ENCODE peak calls at places on chromosome 2, in eight cellular contexts. I is aorta; A is neural progenitor cell; T is breast epithelium; J is heart right ventricle; Y is CD8-positive, alpha-beta T cell; G is uterus; W is AG04450. F is an unnamed sample.
A peak's percentile ranks its signal among the peaks of the same experiment; 100 is the strongest.

GRCh38 chr2:47033102-47033880 is 117.7 kb upstream of the MCFD2 start:
- DNase-seq in I (peak; percentile 73), A (peak; percentile 25), T (no peak), J (no peak), Y (no peak), G (no peak), W (no peak), F (no peak)

GRCh38 chr2:74441690-74442482 is at the start of gene RTKN:
- DNase-seq in I (peak; percentile 81), A (peak; percentile 84), T (peak; percentile 79), J (peak; percentile 42), Y (peak; percentile 28), G (no peak), W (no peak), F (no peak)

GRCh38 chr2:188976545-188977268 is 2.5 kb downstream of the COL3A1 start:
- DNase-seq in I (no peak), A (no peak), T (no peak), J (no peak), Y (no peak), G (no peak), W (no peak), F (no peak)

GRCh38 chr2:88866756-88867155 is 175.3 kb downstream of the RPIA start:
- DNase-seq in I (no peak), A (no peak), T (no peak), J (no peak), Y (no peak), G (no peak), W (no peak), F (no peak)

GRCh38 chr2:57656198-57656597 is 390.4 kb upstream of the VRK2 start:
- DNase-seq in I (no peak), A (no peak), T (no peak), J (no peak), Y (no peak), G (no peak), W (no peak), F (no peak)

GRCh38 chr2:113251118-113251517 is 27.6 kb downstream of the PAX8 start:
- DNase-seq in I (no peak), A (no peak), T (no peak), J (no peak), Y (peak; percentile 51), G (no peak), W (no peak), F (no peak)

GRCh38 chr2:37271376-37272067 is 40.1 kb downstream of the NDUFAF7 start:
- DNase-seq in I (no peak), A (no peak), T (no peak), J (no peak), Y (no peak), G (no peak), W (no peak), F (no peak)

GRCh38 chr2:225025917-225026571 is 16.2 kb downstream of the DOCK10 start:
- DNase-seq in I (no peak), A (no peak), T (no peak), J (no peak), Y (peak; percentile 39), G (no peak), W (no peak), F (no peak)

GRCh38 chr2:229176136-229176535 is 95.0 kb downstream of the PID1 start:
- DNase-seq in I (no peak), A (no peak), T (no peak), J (no peak), Y (no peak), G (no peak), W (no peak), F (no peak)

GRCh38 chr2:224584768-224585204 is 377 bp downstream of the CUL3 start:
- DNase-seq in I (peak; percentile 84), A (peak; percentile 70), T (peak; percentile 34), J (peak; percentile 55), Y (peak; percentile 70), G (peak; percentile 55), W (no peak), F (peak; percentile 42)

GRCh38 chr2:141068053-141068682 is 1062.6 kb downstream of the LRP1B start:
- DNase-seq in I (no peak), A (peak; percentile 43), T (no peak), J (no peak), Y (no peak), G (no peak), W (no peak), F (no peak)

GRCh38 chr2:25347205-25347815 is 5.6 kb upstream of the DNMT3A start:
- DNase-seq in I (no peak), A (peak; percentile 0), T (no peak), J (no peak), Y (no peak), G (no peak), W (no peak), F (no peak)

GRCh38 chr2:157747695-157748370 is 119.2 kb upstream of the ACVR1C start:
- DNase-seq in I (no peak), A (peak; percentile 25), T (no peak), J (no peak), Y (no peak), G (no peak), W (peak; percentile 55), F (no peak)

GRCh38 chr2:242060212-242060835 is 190.8 kb downstream of the RTP5 start:
- DNase-seq in I (no peak), A (no peak), T (no peak), J (no peak), Y (no peak), G (no peak), W (peak; percentile 21), F (no peak)

GRCh38 chr2:186695081-186695756 is 1.4 kb downstream of the FAM171B start:
- DNase-seq in I (no peak), A (no peak), T (no peak), J (no peak), Y (no peak), G (no peak), W (peak; percentile 32), F (no peak)

GRCh38 chr2:48114256-48114655 is 208.0 kb upstream of the FBXO11 start:
- DNase-seq in I (no peak), A (no peak), T (no peak), J (no peak), Y (peak; percentile 58), G (no peak), W (no peak), F (no peak)

GRCh38 chr2:162091325-162092007 is 17.5 kb upstream of the DPP4 start:
- DNase-seq in I (no peak), A (no peak), T (no peak), J (no peak), Y (no peak), G (no peak), W (no peak), F (no peak)

GRCh38 chr2:216344206-216344957 is 27.9 kb downstream of the MARCHF4 start:
- DNase-seq in I (no peak), A (no peak), T (no peak), J (no peak), Y (no peak), G (no peak), W (no peak), F (no peak)

GRCh38 chr2:67462741-67463496 is 65.8 kb downstream of the ETAA1 start:
- DNase-seq in I (no peak), A (no peak), T (no peak), J (no peak), Y (no peak), G (no peak), W (no peak), F (no peak)

GRCh38 chr2:156021326-156022040 is 311.0 kb downstream of the NR4A2 start:
- DNase-seq in I (no peak), A (peak; percentile 14), T (no peak), J (no peak), Y (no peak), G (no peak), W (no peak), F (no peak)

GRCh38 chr2:152715854-152716428 is 1.3 kb downstream of the PRPF40A start:
- DNase-seq in I (no peak), A (peak; percentile 73), T (no peak), J (no peak), Y (peak; percentile 25), G (no peak), W (no peak), F (no peak)

GRCh38 chr2:152706477-152707020 is 10.7 kb downstream of the PRPF40A start:
- DNase-seq in I (no peak), A (no peak), T (no peak), J (no peak), Y (no peak), G (no peak), W (no peak), F (no peak)

GRCh38 chr2:152715112-152715511 is 2.1 kb downstream of the PRPF40A start:
- DNase-seq in I (no peak), A (no peak), T (no peak), J (no peak), Y (no peak), G (no peak), W (no peak), F (no peak)

DNA sequence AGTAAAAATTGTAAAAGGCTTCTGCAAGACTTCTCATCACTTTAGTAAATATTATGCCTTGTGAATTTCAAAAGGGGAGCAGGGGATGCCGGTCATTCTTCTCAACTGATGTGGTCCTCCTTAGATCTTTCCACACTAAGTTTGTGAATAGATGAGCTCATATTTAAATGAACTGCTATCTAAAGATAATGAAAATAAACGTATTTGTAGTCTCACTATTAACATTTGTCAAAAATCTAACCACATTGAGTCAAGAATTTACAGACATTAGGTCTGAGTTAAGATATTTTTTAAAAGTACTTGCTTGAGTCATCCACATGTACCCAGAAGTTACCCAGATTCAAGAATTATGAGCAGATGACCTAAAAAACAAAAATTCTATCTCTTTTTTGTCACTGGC is 6.5 kb downstream of the PRPF40A start:
- DNase-seq in I (no peak), A (no peak), T (no peak), J (no peak), Y (no peak), G (no peak), W (peak; percentile 24), F (no peak)
- H3K9me3 ChIP-seq in I (no peaks in the 10 kb centered on the region), A (no peaks in the 10 kb centered on the region), T (no peaks in the 10 kb centered on the region), J (no peaks in the 10 kb centered on the region), Y (no peaks in the 10 kb centered on the region), G (no peaks in the 10 kb centered on the region), W (no peaks in the 10 kb centered on the region), F (no peaks in the 10 kb centered on the region)

GRCh38 chr2:165793779-165794519 is at the start of gene GALNT3:
- DNase-seq in I (peak; percentile 77), A (peak; percentile 68), T (peak; percentile 93), J (peak; percentile 23), Y (peak; percentile 41), G (peak; percentile 14), W (no peak), F (peak; percentile 15)
- H3K9me3 ChIP-seq in I (no peaks in the 10 kb centered on the region), A (no peaks in the 10 kb centered on the region), T (no peaks in the 10 kb centered on the region), J (no peaks in the 10 kb centered on the region), Y (no peaks in the 10 kb centered on the region), G (no peaks in the 10 kb centered on the region), W (no peaks in the 10 kb centered on the region), F (no peaks in the 10 kb centered on the region)

DNA sequence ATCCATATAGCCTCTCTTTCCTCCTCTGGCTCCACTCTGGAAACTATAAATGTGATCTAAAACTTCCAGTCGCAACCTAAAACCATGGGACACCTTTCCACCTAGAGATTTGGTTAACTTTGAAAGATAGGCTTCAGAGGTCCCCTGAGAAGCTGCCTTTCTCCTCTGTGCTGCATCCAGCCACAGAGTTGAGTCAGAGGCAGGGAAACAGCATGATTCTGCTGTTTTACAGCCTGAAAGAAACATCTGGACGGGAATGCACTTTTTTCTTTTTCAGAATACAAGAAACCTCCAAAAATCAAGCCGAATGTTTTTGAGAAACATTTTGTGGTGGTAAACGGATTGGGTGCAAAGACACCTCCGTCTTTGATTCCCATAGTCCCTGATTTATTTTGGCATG is 31.0 kb downstream of the SLC4A3 start:
- DNase-seq in I (no peak), A (no peak), T (no peak), J (no peak), Y (no peak), G (no peak), W (no peak), F (no peak)
- H3K9me3 ChIP-seq in I (peaks cover 3% of the 10 kb centered on the region), A (no peaks in the 10 kb centered on the region), T (peaks cover 3% of the 10 kb centered on the region), J (no peaks in the 10 kb centered on the region), Y (no peaks in the 10 kb centered on the region), G (no peaks in the 10 kb centered on the region), W (peaks cover 4% of the 10 kb centered on the region), F (peaks cover 3% of the 10 kb centered on the region)

GRCh38 chr2:176148758-176149483 is 2.4 kb upstream of the HOXD4 start:
- DNase-seq in I (no peak), A (no peak), T (no peak), J (no peak), Y (no peak), G (no peak), W (no peak), F (no peak)
- H3K9me3 ChIP-seq in I (no peaks in the 10 kb centered on the region), A (no peaks in the 10 kb centered on the region), T (no peaks in the 10 kb centered on the region), J (no peaks in the 10 kb centered on the region), Y (no peaks in the 10 kb centered on the region), G (no peaks in the 10 kb centered on the region), W (peaks cover 4% of the 10 kb centered on the region), F (no peaks in the 10 kb centered on the region)